ENCODE peak calls at places on chromosome 22, in six cellular contexts. D is stimulated activated CD4-positive, alpha-beta T cell treated with anti-CD3 and anti-CD28 coated beads, Interleukin-1b, Interleukin-23, amount 100 ng/mL, for 48 hours; N is hippocampal formation; F is effector CD4-positive, alpha-beta T cell; B is ureter; V is HS-5. C is an unnamed sample.

GRCh38 chr22:37079158-37079557 is 27.6 kb downstream of the KCTD17 start:
- DNase-seq in V (no peak), F (no peak), B (no peak), D (no peak), N (no peak), C (no peak)

GRCh38 chr22:37199839-37200161 is 11.8 kb upstream of the C1QTNF6 start:
- DNase-seq in B (no peak), N (no peak), F (no peak), D (no peak), V (no peak), C (no peak)

GRCh38 chr22:39946571-39947407 is 13.4 kb upstream of the TMA7B start:
- DNase-seq in B (no peak), V (no peak), D (no peak), F (no peak), N (no peak), C (peak; percentile 16)

GRCh38 chr22:41902016-41902415 is 12.9 kb downstream of the SHISA8 start:
- DNase-seq in D (no peak), N (no peak), B (no peak), V (no peak), F (no peak), C (no peak)

GRCh38 chr22:22110548-22111266 is 128.1 kb upstream of the TOP3B start:
- DNase-seq in D (peak; percentile 41), F (no peak), V (peak; percentile 60), B (no peak), N (peak; percentile 47), C (peak; percentile 29)

GRCh38 chr22:40535642-40536041 is 100.9 kb downstream of the MRTFA start:
- DNase-seq in D (no peak), V (no peak), N (no peak), B (no peak), F (no peak), C (no peak)

GRCh38 chr22:37237371-37238268 is 6.4 kb downstream of the RAC2 start:
- DNase-seq in V (no peak), N (no peak), D (no peak), F (no peak), B (no peak), C (no peak)

GRCh38 chr22:42187646-42188045 is 57.0 kb upstream of the CYP2D6 start:
- DNase-seq in B (no peak), V (no peak), N (no peak), F (no peak), D (no peak), C (no peak)

GRCh38 chr22:44311855-44312170 is 938 bp downstream of the SHISAL1 start:
- DNase-seq in N (no peak), B (no peak), F (no peak), D (no peak), V (no peak), C (no peak)

GRCh38 chr22:44330188-44330726 is 17.5 kb upstream of the SHISAL1 start:
- DNase-seq in F (no peak), D (no peak), N (no peak), V (no peak), B (no peak), C (no peak)

C was measured in substantia nigra.